ENCODE peak calls at places on chromosome 21, in ten cellular contexts. Q, I, N, R, L, D, K, P, T and Y are unnamed samples.

GRCh38 chr21:33231526-33231925 is 1.8 kb downstream of the IFNAR2 start:
- DNase-seq in T (no peak), Q (peak; percentile 65), R (no peak), N (no peak), L (no peak), D (no peak), P (no peak), I (no peak), K (peak; percentile 71), Y (no peak)

GRCh38 chr21:32884062-32884461 is 112.5 kb upstream of the PAXBP1 start:
- DNase-seq in K (peak; percentile 9), N (no peak), R (no peak), D (no peak), I (no peak), Q (no peak), T (no peak), L (no peak), P (no peak), Y (no peak)

GRCh38 chr21:29557200-29557599 is 258.5 kb downstream of the BACH1 start:
- DNase-seq in I (no peak), D (peak; percentile 67), R (no peak), L (no peak), N (no peak), K (no peak), Q (no peak), P (no peak), T (no peak), Y (no peak)

GRCh38 chr21:27219068-27219467 is 252.2 kb upstream of the ADAMTS5 start:
- DNase-seq in R (no peak), P (no peak), T (no peak), N (no peak), Q (no peak), L (no peak), K (no peak), I (no peak), D (no peak), Y (no peak)

GRCh38 chr21:35438643-35439404 is 389.7 kb upstream of the RUNX1 start:
- DNase-seq in D (peak; percentile 44), L (no peak), Q (peak; percentile 31), K (peak; percentile 50), I (no peak), N (no peak), R (no peak), P (no peak), T (no peak), Y (no peak)

GRCh38 chr21:42704861-42705260 is 51.4 kb downstream of the PDE9A start:
- DNase-seq in K (no peak), P (no peak), Q (no peak), N (no peak), L (no peak), D (no peak), R (no peak), T (no peak), I (no peak), Y (no peak)

GRCh38 chr21:42661688-42662429 is 8.4 kb downstream of the PDE9A start:
- DNase-seq in D (no peak), R (no peak), Q (no peak), T (no peak), K (no peak), L (no peak), I (no peak), P (no peak), N (no peak), Y (no peak)

GRCh38 chr21:34148826-34149558 is 75.6 kb downstream of the MRPS6 start:
- DNase-seq in T (no peak), I (no peak), Q (no peak), L (no peak), N (no peak), K (no peak), D (no peak), P (no peak), R (no peak), Y (no peak)

GRCh38 chr21:34035619-34036354 is 37.6 kb upstream of the MRPS6 start:
- DNase-seq in L (no peak), D (no peak), Q (no peak), N (no peak), T (no peak), P (no peak), K (no peak), I (no peak), R (no peak), Y (no peak)

GRCh38 chr21:21971384-21971783 is 973.2 kb downstream of the NCAM2 start:
- DNase-seq in N (no peak), R (no peak), I (no peak), L (no peak), Q (no peak), D (no peak), P (no peak), K (no peak), T (no peak), Y (no peak)

GRCh38 chr21:41360072-41360821 is 1.6 kb upstream of the MX2 start:
- DNase-seq in T (no peak), K (no peak), I (no peak), L (no peak), R (no peak), Q (no peak), D (no peak), N (no peak), P (no peak), Y (no peak)

GRCh38 chr21:41503331-41503730 is 4.6 kb downstream of the TMPRSS2 start:
- DNase-seq in I (no peak), K (no peak), T (no peak), P (no peak), N (no peak), L (no peak), R (no peak), Q (no peak), D (no peak), Y (no peak)

GRCh38 chr21:42395302-42395701 is 550 bp downstream of the TMPRSS3 start:
- DNase-seq in P (no peak), R (no peak), L (no peak), N (no peak), D (no peak), I (no peak), K (no peak), Q (no peak), T (no peak), Y (no peak)

GRCh38 chr21:30979054-30979453 is 59.2 kb downstream of the KRTAP19-8 start:
- DNase-seq in K (peak; percentile 22), L (no peak), N (no peak), I (no peak), D (no peak), R (no peak), Q (no peak), P (no peak), T (no peak), Y (no peak)

GRCh38 chr21:32777269-32777668 is 5.7 kb upstream of the PAXBP1 start:
- DNase-seq in D (no peak), N (no peak), L (no peak), P (no peak), I (no peak), Q (no peak), R (no peak), T (no peak), K (no peak), Y (no peak)

GRCh38 chr21:42652527-42653491 is 612 bp upstream of the PDE9A start:
- DNase-seq in Q (no peak), D (no peak), K (no peak), R (peak; percentile 78), N (no peak), L (peak; percentile 56), P (no peak), I (peak; percentile 67), T (peak; percentile 72), Y (peak; percentile 49)

GRCh38 chr21:42021751-42022430 is 11.7 kb upstream of the ZBTB21 start:
- DNase-seq in L (no peak), D (no peak), I (peak; percentile 14), N (no peak), T (no peak), Q (no peak), K (no peak), R (no peak), P (no peak), Y (no peak)

GRCh38 chr21:17981060-17981459 is 161.9 kb upstream of the C21orf91 start:
- DNase-seq in D (no peak), K (no peak), Q (no peak), L (no peak), P (no peak), T (no peak), I (no peak), N (no peak), R (no peak), Y (no peak)

GRCh38 chr21:15857740-15858139 is 128.0 kb downstream of the USP25 start:
- DNase-seq in I (no peak), P (no peak), D (no peak), Q (no peak), T (no peak), K (no peak), L (no peak), N (no peak), R (no peak), Y (no peak)

GRCh38 chr21:41480086-41480690 is 27.8 kb downstream of the TMPRSS2 start:
- DNase-seq in R (no peak), D (no peak), T (no peak), L (no peak), P (no peak), N (no peak), Q (no peak), I (no peak), K (no peak), Y (no peak)

GRCh38 chr21:26717146-26717739 is 128.0 kb downstream of the ADAMTS1 start:
- DNase-seq in P (no peak), T (no peak), N (no peak), L (peak; percentile 18), I (no peak), K (peak; percentile 10), Q (no peak), D (peak; percentile 19), R (no peak), Y (peak; percentile 8)

GRCh38 chr21:33975548-33976081 is 60.0 kb upstream of the ATP5PO start:
- DNase-seq in I (no peak), Q (peak; percentile 80), N (peak; percentile 36), P (peak; percentile 43), D (peak; percentile 96), T (peak; percentile 26), K (peak; percentile 96), L (peak; percentile 63), R (no peak), Y (no peak)

GRCh38 chr21:26513212-26513611 is 59.9 kb downstream of the CYYR1 start:
- DNase-seq in K (no peak), Q (no peak), P (no peak), L (no peak), D (no peak), T (no peak), R (no peak), N (no peak), I (no peak), Y (no peak)

GRCh38 chr21:43355925-43356289 is 71.0 kb downstream of the SIK1 start:
- DNase-seq in L (no peak), I (no peak), K (peak; percentile 81), Q (no peak), N (no peak), D (no peak), T (peak; percentile 29), P (no peak), R (no peak), Y (no peak)

GRCh38 chr21:25911730-25912401 is 177.1 kb downstream of the GABPA start:
- DNase-seq in P (no peak), T (no peak), D (no peak), L (no peak), K (no peak), Q (no peak), I (peak; percentile 60), N (no peak), R (no peak), Y (no peak)

GRCh38 chr21:44509539-44509938 is 30.5 kb downstream of the KRTAP10-1 start:
- DNase-seq in L (no peak), T (peak; percentile 17), P (no peak), Q (no peak), D (no peak), R (peak; percentile 75), N (no peak), I (no peak), K (peak; percentile 18), Y (peak; percentile 56)

GRCh38 chr21:23162213-23162946 is 2164.2 kb downstream of the NCAM2 start:
- DNase-seq in L (no peak), R (no peak), T (no peak), I (no peak), N (no peak), D (no peak), Q (no peak), K (no peak), P (no peak), Y (peak; percentile 19)

GRCh38 chr21:35697321-35697808 is 363.0 kb downstream of the SETD4 start:
- DNase-seq in P (no peak), R (peak; percentile 73), K (peak; percentile 57), Q (no peak), T (peak; percentile 9), N (no peak), L (peak; percentile 10), I (peak; percentile 41), D (peak; percentile 80), Y (no peak)